ENCODE peak calls at places on chromosomes 3 and 15, in six cellular contexts. One of them, this sample, is unnamed.

GRCh38 chr3:113660901-113661300 is 35.5 kb downstream of the USF3 start:
- DNase-seq in brain microvascular endothelial cell: no peak
- DNase-seq in endodermal cell: no peak
- DNase-seq in foreskin fibroblast: no peak
- DNase-seq in NCI-H2171: peak
- DNase-seq in NCI-H1092 treated with DMSO at 0.1 percent for 48 hours: no peak
- DNase-seq in this sample: peak

GRCh38 chr3:65992106-65992505 is 46.6 kb downstream of the MAGI1 start:
- DNase-seq in foreskin fibroblast: peak
- DNase-seq in brain microvascular endothelial cell: no peak
- DNase-seq in NCI-H2171: no peak
- DNase-seq in endodermal cell: no peak
- DNase-seq in NCI-H1092 treated with DMSO at 0.1 percent for 48 hours: no peak
- DNase-seq in this sample: no peak

GRCh38 chr15:91589360-91589759 is 264.1 kb upstream of the SLCO3A1 start:
- DNase-seq in NCI-H1092 treated with DMSO at 0.1 percent for 48 hours: no peak
- DNase-seq in foreskin fibroblast: no peak
- DNase-seq in endodermal cell: no peak
- DNase-seq in NCI-H2171: peak
- DNase-seq in brain microvascular endothelial cell: no peak
- DNase-seq in this sample: no peak

GRCh38 chr15:31485911-31486461 is 159.4 kb downstream of the KLF13 start:
- DNase-seq in foreskin fibroblast: no peak
- DNase-seq in brain microvascular endothelial cell: no peak
- DNase-seq in NCI-H2171: no peak
- DNase-seq in NCI-H1092 treated with DMSO at 0.1 percent for 48 hours: no peak
- DNase-seq in endodermal cell: no peak
- DNase-seq in this sample: no peak

GRCh38 chr3:101675709-101676218 is 1.2 kb downstream of the ZBTB11 start:
- DNase-seq in foreskin fibroblast: no peak
- DNase-seq in endodermal cell: no peak
- DNase-seq in NCI-H1092 treated with DMSO at 0.1 percent for 48 hours: no peak
- DNase-seq in NCI-H2171: no peak
- DNase-seq in brain microvascular endothelial cell: no peak
- DNase-seq in this sample: peak

GRCh38 chr3:45507820-45508317 is 86.7 kb upstream of the LIMD1 start:
- DNase-seq in foreskin fibroblast: no peak
- DNase-seq in brain microvascular endothelial cell: peak
- DNase-seq in NCI-H1092 treated with DMSO at 0.1 percent for 48 hours: no peak
- DNase-seq in endodermal cell: peak
- DNase-seq in NCI-H2171: peak
- DNase-seq in this sample: peak

GRCh38 chr15:86568378-86568777 is 488.7 kb downstream of the AGBL1 start:
- DNase-seq in endodermal cell: no peak
- DNase-seq in NCI-H2171: no peak
- DNase-seq in NCI-H1092 treated with DMSO at 0.1 percent for 48 hours: no peak
- DNase-seq in brain microvascular endothelial cell: no peak
- DNase-seq in foreskin fibroblast: no peak
- DNase-seq in this sample: no peak

GRCh38 chr3:33075996-33076395 is 20.9 kb downstream of the GLB1 start:
- DNase-seq in NCI-H1092 treated with DMSO at 0.1 percent for 48 hours: no peak
- DNase-seq in brain microvascular endothelial cell: no peak
- DNase-seq in NCI-H2171: no peak
- DNase-seq in endodermal cell: peak
- DNase-seq in foreskin fibroblast: no peak
- DNase-seq in this sample: peak

GRCh38 chr3:99686955-99687612 is 48.7 kb downstream of the COL8A1 start:
- DNase-seq in brain microvascular endothelial cell: peak
- DNase-seq in NCI-H2171: peak
- DNase-seq in endodermal cell: peak
- DNase-seq in foreskin fibroblast: peak
- DNase-seq in NCI-H1092 treated with DMSO at 0.1 percent for 48 hours: peak
- DNase-seq in this sample: peak

GRCh38 chr3:188772886-188773285 is 398.9 kb upstream of the TPRG1 start:
- DNase-seq in foreskin fibroblast: peak
- DNase-seq in NCI-H2171: no peak
- DNase-seq in NCI-H1092 treated with DMSO at 0.1 percent for 48 hours: no peak
- DNase-seq in endodermal cell: no peak
- DNase-seq in brain microvascular endothelial cell: peak
- DNase-seq in this sample: peak

GRCh38 chr3:32460031-32460749 is 42.5 kb downstream of the CMTM6 start:
- DNase-seq in brain microvascular endothelial cell: no peak
- DNase-seq in foreskin fibroblast: no peak
- DNase-seq in endodermal cell: peak
- DNase-seq in NCI-H1092 treated with DMSO at 0.1 percent for 48 hours: peak
- DNase-seq in NCI-H2171: peak
- DNase-seq in this sample: no peak

GRCh38 chr3:16071246-16071645 is 103.2 kb upstream of the GALNT15 start:
- DNase-seq in foreskin fibroblast: no peak
- DNase-seq in brain microvascular endothelial cell: no peak
- DNase-seq in endodermal cell: no peak
- DNase-seq in NCI-H1092 treated with DMSO at 0.1 percent for 48 hours: no peak
- DNase-seq in NCI-H2171: no peak
- DNase-seq in this sample: no peak

GRCh38 chr15:25989327-25989726 is 126.2 kb upstream of the ATP10A start:
- DNase-seq in NCI-H2171: no peak
- DNase-seq in brain microvascular endothelial cell: no peak
- DNase-seq in endodermal cell: peak
- DNase-seq in foreskin fibroblast: no peak
- DNase-seq in NCI-H1092 treated with DMSO at 0.1 percent for 48 hours: no peak
- DNase-seq in this sample: no peak

GRCh38 chr15:36428102-36428845 is 151.2 kb upstream of the CDIN1 start:
- DNase-seq in endodermal cell: peak
- DNase-seq in foreskin fibroblast: peak
- DNase-seq in brain microvascular endothelial cell: peak
- DNase-seq in NCI-H2171: no peak
- DNase-seq in NCI-H1092 treated with DMSO at 0.1 percent for 48 hours: no peak
- DNase-seq in this sample: peak

GRCh38 chr15:70269991-70270751 is 172.5 kb upstream of the TLE3 start:
- DNase-seq in NCI-H2171: peak
- DNase-seq in endodermal cell: no peak
- DNase-seq in NCI-H1092 treated with DMSO at 0.1 percent for 48 hours: no peak
- DNase-seq in brain microvascular endothelial cell: peak
- DNase-seq in foreskin fibroblast: no peak
- DNase-seq in this sample: no peak

This sample was measured in MG63.